ENCODE peak calls at places on chromosomes 16 and 17, in eight cellular contexts. T is neural crest cell, U is fibroblast of lung, C is K562, Z is stomach, I is lower leg skin, M is astrocyte of the cerebellum, Q is OCI-LY7. E is an unnamed sample.

GRCh38 chr16:85464342-85465305 is 148.5 kb upstream of the GSE1 start:
- DNase-seq in T (no peak), U (no peak), C (no peak), Z (no peak), I (no peak), M (no peak), Q (no peak), E (no peak)

GRCh38 chr17:67515490-67516088 is 138.5 kb downstream of the PITPNC1 start:
- DNase-seq in T (no peak), U (no peak), C (no peak), Z (no peak), I (no peak), M (no peak), Q (no peak), E (no peak)

GRCh38 chr17:20206591-20206990 is 197.4 kb downstream of the SPECC1 start:
- DNase-seq in T (no peak), U (peak; percentile 85), C (no peak), Z (no peak), I (no peak), M (no peak), Q (no peak), E (no peak)

GRCh38 chr16:87603684-87604571 is 1.6 kb downstream of the JPH3 start:
- DNase-seq in T (no peak), U (no peak), C (no peak), Z (no peak), I (no peak), M (no peak), Q (no peak), E (no peak)

GRCh38 chr16:81003610-81004460 is 2.9 kb downstream of the CMC2 start:
- DNase-seq in T (no peak), U (peak; percentile 22), C (no peak), Z (no peak), I (no peak), M (no peak), Q (peak; percentile 6), E (no peak)

GRCh38 chr17:73292031-73292531 is 19.7 kb downstream of the CDC42EP4 start:
- DNase-seq in T (no peak), U (peak; percentile 57), C (no peak), Z (peak; percentile 68), I (no peak), M (no peak), Q (no peak), E (peak; percentile 58)

GRCh38 chr16:85112364-85112763 is at the start of gene CIBAR2:
- DNase-seq in T (peak; percentile 36), U (no peak), C (no peak), Z (no peak), I (no peak), M (no peak), Q (no peak), E (peak; percentile 28)

GRCh38 chr16:69924777-69925191 is 26.4 kb upstream of the CLEC18A start:
- DNase-seq in T (no peak), U (peak; percentile 70), C (no peak), Z (no peak), I (no peak), M (peak; percentile 40), Q (no peak), E (no peak)

GRCh38 chr16:78325532-78325931 is 226.1 kb downstream of the WWOX start:
- DNase-seq in T (no peak), U (no peak), C (peak; percentile 3), Z (no peak), I (no peak), M (no peak), Q (no peak), E (no peak)

GRCh38 chr17:69579961-69580677 is 165.6 kb downstream of the MAP2K6 start:
- DNase-seq in T (no peak), U (no peak), C (no peak), Z (no peak), I (no peak), M (no peak), Q (no peak), E (no peak)

GRCh38 chr16:89383095-89384003 is 107.0 kb downstream of the ANKRD11 start:
- DNase-seq in T (no peak), U (no peak), C (peak; percentile 71), Z (peak; percentile 71), I (no peak), M (no peak), Q (no peak), E (peak; percentile 74)

GRCh38 chr17:694239-694638 is 20.4 kb downstream of the VPS53 start:
- DNase-seq in T (no peak), U (peak; percentile 89), C (no peak), Z (no peak), I (no peak), M (peak; percentile 98), Q (no peak), E (no peak)

GRCh38 chr17:39404542-39405378 is 3.3 kb upstream of the FBXL20 start:
- DNase-seq in T (no peak), U (peak; percentile 87), C (peak; percentile 19), Z (no peak), I (no peak), M (peak; percentile 29), Q (no peak), E (peak; percentile 38)

GRCh38 chr17:78313735-78314648 is 45.9 kb downstream of the SOCS3 start:
- DNase-seq in T (peak; percentile 30), U (peak; percentile 73), C (peak; percentile 95), Z (peak; percentile 90), I (no peak), M (no peak), Q (peak; percentile 60), E (peak; percentile 98)

GRCh38 chr16:49453983-49454382 is 80.4 kb downstream of the C16orf78 start:
- DNase-seq in T (no peak), U (no peak), C (peak; percentile 80), Z (no peak), I (no peak), M (no peak), Q (no peak), E (no peak)

GRCh38 chr16:49273771-49274170 is 7.9 kb downstream of the CBLN1 start:
- DNase-seq in T (no peak), U (no peak), C (no peak), Z (no peak), I (no peak), M (no peak), Q (no peak), E (no peak)

GRCh38 chr17:2545393-2545792 is 33.7 kb upstream of the METTL16 start:
- DNase-seq in T (no peak), U (no peak), C (no peak), Z (peak; percentile 37), I (no peak), M (no peak), Q (no peak), E (no peak)

GRCh38 chr17:80970044-80970761 is 21.4 kb upstream of the CHMP6 start:
- DNase-seq in T (no peak), U (peak; percentile 27), C (no peak), Z (peak; percentile 39), I (no peak), M (no peak), Q (peak; percentile 48), E (peak; percentile 32)
- TF ChIP-seq CTCF in T (peak; percentile 53), U (peak; percentile 30), C (peak; percentile 48), Z (peak; percentile 43), I (no peak), M (peak; percentile 55), Q (peak; percentile 70), E (no peak)

GRCh38 chr16:67457611-67458010 is 23.3 kb downstream of the ATP6V0D1 start:
- DNase-seq in T (no peak), U (no peak), C (no peak), Z (no peak), I (no peak), M (no peak), Q (no peak), E (no peak)

GRCh38 chr16:67454104-67454503 is 23.2 kb downstream of the HSD11B2 start:
- DNase-seq in T (no peak), U (no peak), C (no peak), Z (no peak), I (no peak), M (no peak), Q (no peak), E (no peak)

GRCh38 chr16:67454852-67455251 is 23.9 kb downstream of the HSD11B2 start:
- DNase-seq in T (no peak), U (no peak), C (no peak), Z (no peak), I (no peak), M (no peak), Q (no peak), E (no peak)

GRCh38 chr16:67458121-67458641 is 22.8 kb downstream of the ATP6V0D1 start:
- DNase-seq in T (no peak), U (no peak), C (no peak), Z (no peak), I (no peak), M (no peak), Q (no peak), E (no peak)

DNA sequence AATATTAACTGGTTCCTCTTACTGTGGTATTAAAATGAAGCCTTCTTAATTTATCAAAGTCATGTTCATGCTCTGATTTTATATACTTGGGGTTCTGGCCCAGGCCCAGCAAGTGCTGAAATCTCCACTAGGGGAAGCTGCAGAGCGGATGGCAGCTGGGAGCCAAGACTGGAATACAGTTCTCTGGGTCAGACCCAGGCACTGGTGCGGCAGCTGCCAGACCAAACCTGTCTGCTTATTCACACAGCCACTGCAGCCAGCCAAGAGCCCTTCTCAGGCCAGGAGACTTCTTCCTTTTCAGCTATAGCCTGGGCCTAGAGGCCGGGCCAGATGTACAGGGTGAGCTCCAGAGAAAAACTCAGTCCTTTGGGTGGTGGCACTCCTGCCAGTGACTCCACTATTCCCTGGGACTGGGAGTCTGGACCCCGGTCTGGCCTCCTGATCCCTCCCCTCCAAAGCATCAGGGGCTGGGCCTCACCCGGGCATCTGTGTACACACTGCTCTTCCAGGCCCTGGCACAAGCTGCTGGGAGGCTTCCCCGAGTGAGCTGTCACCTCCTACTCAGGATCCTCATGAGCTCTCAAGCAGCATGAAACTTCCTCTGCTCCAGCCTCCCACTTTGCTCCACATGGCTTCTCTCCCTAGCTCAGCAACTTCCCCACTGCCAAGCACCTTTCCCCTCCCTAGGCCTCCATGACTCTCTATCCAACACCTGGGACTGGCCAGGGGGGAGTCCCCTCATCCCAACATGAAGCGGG is 24.4 kb downstream of the ATP6V0D1 start:
- DNase-seq in T (no peak), U (peak; percentile 63), C (peak; percentile 38), Z (peak; percentile 76), I (no peak), M (peak; percentile 22), Q (no peak), E (no peak)
- TF ChIP-seq CTCF in T (peak; percentile 34), U (peak; percentile 59), C (peak; percentile 52), Z (peak; percentile 41), I (no peak), M (peak; percentile 65), Q (peak; percentile 63), E (no peak)

DNA sequence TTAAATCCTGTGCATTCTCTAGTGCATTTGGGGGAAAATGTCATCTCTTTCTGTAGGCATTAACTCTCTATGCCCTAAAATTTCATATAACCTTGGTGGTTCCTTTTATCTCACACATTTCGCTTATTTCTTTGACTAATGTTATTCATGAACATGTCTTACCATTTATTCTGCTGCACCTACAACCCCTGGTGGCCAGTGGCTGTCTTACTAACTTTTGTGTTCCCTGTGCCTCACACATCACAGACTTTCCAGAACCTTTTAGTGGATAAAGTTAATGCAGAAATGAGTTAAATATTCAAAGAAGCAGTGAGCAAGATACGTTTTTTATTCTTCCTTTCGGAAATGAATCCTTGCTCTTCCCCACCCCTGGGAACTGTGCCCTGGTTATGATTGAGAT is 111.9 kb downstream of the CDH13 start:
- DNase-seq in T (no peak), U (peak; percentile 23), C (no peak), Z (no peak), I (no peak), M (no peak), Q (no peak), E (no peak)
- TF ChIP-seq CTCF in T (peak; percentile 31), U (peak; percentile 30), C (no peak), Z (no peak), I (no peak), M (peak; percentile 23), Q (peak; percentile 22), E (no peak)

GRCh38 chr16:30650369-30651123 is at the start of gene PRR14:
- DNase-seq in T (peak; percentile 96), U (peak; percentile 100), C (peak; percentile 93), Z (peak; percentile 100), I (peak; percentile 100), M (peak; percentile 99), Q (peak; percentile 99), E (peak; percentile 99)
- TF ChIP-seq CTCF in T (peak; percentile 23), U (no peak), C (peak; percentile 32), Z (peak; percentile 52), I (no peak), M (peak; percentile 8), Q (no peak), E (peak; percentile 30)

E was measured in Calu3.